ENCODE peak calls at places on chromosomes 3 and 15, in four cellular contexts. One of them, this sample, is unnamed.
A peak's percentile ranks its signal among the peaks of the same experiment; 100 is the strongest.

GRCh38 chr3:3447671-3448070 is 268.2 kb upstream of the CRBN start:
- DNase-seq in iris pigment epithelial cell: peak; percentile 1
- DNase-seq in mammary epithelial cell: no peak
- DNase-seq in T follicular helper cell: no peak
- DNase-seq in this sample: no peak

GRCh38 chr3:129936757-129937156 is 37.8 kb upstream of the TRH start:
- DNase-seq in iris pigment epithelial cell: peak; percentile 41
- DNase-seq in T follicular helper cell: peak; percentile 12
- DNase-seq in mammary epithelial cell: peak; percentile 72
- DNase-seq in this sample: peak; percentile 87

GRCh38 chr15:29123991-29124390 is 145.6 kb downstream of the NSMCE3 start:
- DNase-seq in T follicular helper cell: no peak
- DNase-seq in iris pigment epithelial cell: no peak
- DNase-seq in mammary epithelial cell: no peak
- DNase-seq in this sample: no peak

GRCh38 chr15:38895326-38896282 is 331.0 kb upstream of the RASGRP1 start:
- DNase-seq in iris pigment epithelial cell: peak; percentile 78
- DNase-seq in T follicular helper cell: no peak
- DNase-seq in mammary epithelial cell: peak; percentile 64
- DNase-seq in this sample: no peak

GRCh38 chr15:91787198-91787597 is 66.3 kb upstream of the SLCO3A1 start:
- DNase-seq in T follicular helper cell: no peak
- DNase-seq in mammary epithelial cell: no peak
- DNase-seq in iris pigment epithelial cell: no peak
- DNase-seq in this sample: no peak

GRCh38 chr3:143430582-143430981 is 311.0 kb downstream of the CHST2 start:
- DNase-seq in iris pigment epithelial cell: no peak
- DNase-seq in T follicular helper cell: no peak
- DNase-seq in mammary epithelial cell: no peak
- DNase-seq in this sample: no peak

GRCh38 chr3:11230125-11230524 is 42.1 kb upstream of the ATG7 start:
- DNase-seq in iris pigment epithelial cell: no peak
- DNase-seq in mammary epithelial cell: peak; percentile 69
- DNase-seq in T follicular helper cell: no peak
- DNase-seq in this sample: no peak

GRCh38 chr15:51620647-51621046 is 1.9 kb downstream of the DMXL2 start:
- DNase-seq in T follicular helper cell: no peak
- DNase-seq in iris pigment epithelial cell: no peak
- DNase-seq in mammary epithelial cell: no peak
- DNase-seq in this sample: no peak

GRCh38 chr15:55268054-55268695 is 21.4 kb downstream of the RAB27A start:
- DNase-seq in mammary epithelial cell: no peak
- DNase-seq in iris pigment epithelial cell: no peak
- DNase-seq in T follicular helper cell: no peak
- DNase-seq in this sample: no peak

GRCh38 chr15:50458713-50459112 is 34.5 kb downstream of the USP8 start:
- DNase-seq in mammary epithelial cell: no peak
- DNase-seq in T follicular helper cell: no peak
- DNase-seq in iris pigment epithelial cell: no peak
- DNase-seq in this sample: no peak

GRCh38 chr3:71299160-71299559 is 284.4 kb downstream of the FOXP1 start:
- DNase-seq in iris pigment epithelial cell: no peak
- DNase-seq in T follicular helper cell: no peak
- DNase-seq in mammary epithelial cell: no peak
- DNase-seq in this sample: no peak

GRCh38 chr15:82894971-82895520 is 57.5 kb downstream of the HOMER2 start:
- DNase-seq in mammary epithelial cell: no peak
- DNase-seq in iris pigment epithelial cell: peak; percentile 3
- DNase-seq in T follicular helper cell: no peak
- DNase-seq in this sample: no peak

GRCh38 chr15:101091080-101092017 is 160.5 kb downstream of the CHSY1 start:
- DNase-seq in iris pigment epithelial cell: peak; percentile 70
- DNase-seq in mammary epithelial cell: peak; percentile 17
- DNase-seq in T follicular helper cell: no peak
- DNase-seq in this sample: no peak

GRCh38 chr15:38547255-38547997 is 17.2 kb downstream of the RASGRP1 start:
- DNase-seq in mammary epithelial cell: no peak
- DNase-seq in iris pigment epithelial cell: peak; percentile 57
- DNase-seq in T follicular helper cell: no peak
- DNase-seq in this sample: peak; percentile 20

GRCh38 chr15:58459045-58459444 is 27.3 kb downstream of the LIPC start:
- DNase-seq in iris pigment epithelial cell: no peak
- DNase-seq in T follicular helper cell: no peak
- DNase-seq in mammary epithelial cell: no peak
- DNase-seq in this sample: no peak

GRCh38 chr3:155197786-155198185 is 95.7 kb downstream of the STRIT1 start:
- DNase-seq in iris pigment epithelial cell: no peak
- DNase-seq in mammary epithelial cell: no peak
- DNase-seq in T follicular helper cell: no peak
- DNase-seq in this sample: no peak

GRCh38 chr3:43733459-43734384 is 43.0 kb downstream of the ABHD5 start:
- DNase-seq in mammary epithelial cell: no peak
- DNase-seq in T follicular helper cell: no peak
- DNase-seq in iris pigment epithelial cell: peak; percentile 73
- DNase-seq in this sample: no peak

GRCh38 chr15:27704939-27705514 is 394.1 kb downstream of the OCA2 start:
- DNase-seq in mammary epithelial cell: no peak
- DNase-seq in T follicular helper cell: no peak
- DNase-seq in iris pigment epithelial cell: no peak
- DNase-seq in this sample: no peak

GRCh38 chr3:117903226-117903625 is 1131.4 kb downstream of the IGSF11 start:
- DNase-seq in T follicular helper cell: no peak
- DNase-seq in mammary epithelial cell: no peak
- DNase-seq in iris pigment epithelial cell: peak; percentile 39
- DNase-seq in this sample: no peak

GRCh38 chr15:63135804-63136203 is 14.1 kb downstream of the LACTB start:
- DNase-seq in T follicular helper cell: no peak
- DNase-seq in iris pigment epithelial cell: peak; percentile 93
- DNase-seq in mammary epithelial cell: peak; percentile 89
- DNase-seq in this sample: peak; percentile 43